ENCODE peak calls at places on chromosomes 6 and 20, in five cellular contexts. T is psoas muscle, U is ovary, N is lower lobe of right lung, D is NT2/D1. Z is an unnamed sample.

GRCh38 chr6:136191606-136192005 is 58.5 kb downstream of the MTFR2 start:
- DNase-seq in U (no peak), D (no peak), T (no peak), N (no peak), Z (no peak)

GRCh38 chr20:44809380-44810060 is 826 bp downstream of the RIMS4 start:
- DNase-seq in U (no peak), D (no peak), T (no peak), N (no peak), Z (no peak)

GRCh38 chr20:50260480-50261221 is 70.0 kb downstream of the CEBPB start:
- DNase-seq in U (no peak), T (no peak), D (no peak), N (peak; percentile 71), Z (no peak)

GRCh38 chr20:95215-95614 is 7.7 kb downstream of the DEFB125 start:
- DNase-seq in U (no peak), N (no peak), D (no peak), T (no peak), Z (no peak)

GRCh38 chr6:25601797-25602679 is 50.0 kb upstream of the SCGN start:
- DNase-seq in N (no peak), T (no peak), D (peak; percentile 8), U (no peak), Z (no peak)

GRCh38 chr20:20363449-20364015 is 4.4 kb upstream of the INSM1 start:
- DNase-seq in D (no peak), N (no peak), U (no peak), T (no peak), Z (no peak)

GRCh38 chr20:34547844-34548613 is 10.5 kb upstream of the MAP1LC3A start:
- DNase-seq in N (peak; percentile 36), D (no peak), U (no peak), T (no peak), Z (no peak)

GRCh38 chr20:34579191-34579661 is 20.7 kb downstream of the MAP1LC3A start:
- DNase-seq in N (no peak), T (peak; percentile 47), D (no peak), U (no peak), Z (no peak)

GRCh38 chr6:131948221-131948661 is 2.9 kb downstream of the CCN2 start:
- DNase-seq in N (no peak), T (no peak), U (no peak), D (no peak), Z (no peak)

GRCh38 chr6:101640131-101640530 is 246.6 kb downstream of the GRIK2 start:
- DNase-seq in D (no peak), T (no peak), N (no peak), U (no peak), Z (no peak)

GRCh38 chr6:137973201-137973600 is 106.1 kb downstream of the TNFAIP3 start:
- DNase-seq in D (no peak), T (no peak), N (no peak), U (no peak), Z (no peak)

GRCh38 chr6:31763617-31763940 is 1.1 kb downstream of the SAPCD1 start:
- DNase-seq in D (peak; percentile 77), T (no peak), U (no peak), N (no peak), Z (no peak)

GRCh38 chr20:50320910-50321796 is 130.5 kb downstream of the CEBPB start:
- DNase-seq in N (peak; percentile 93), U (peak; percentile 96), T (peak; percentile 91), D (peak; percentile 80), Z (peak; percentile 82)

GRCh38 chr20:6287471-6287870 is 164.6 kb upstream of the FERMT1 start:
- DNase-seq in D (no peak), N (no peak), T (no peak), U (no peak), Z (no peak)

GRCh38 chr6:42970859-42971612 is 7.9 kb downstream of the PEX6 start:
- DNase-seq in D (no peak), U (no peak), N (no peak), T (no peak), Z (no peak)

GRCh38 chr6:129908858-129909257 is 47.7 kb upstream of the TMEM244 start:
- DNase-seq in D (no peak), N (no peak), U (no peak), T (no peak), Z (no peak)

GRCh38 chr6:2714359-2714895 is 36.3 kb downstream of the MYLK4 start:
- DNase-seq in U (peak; percentile 23), N (no peak), T (no peak), D (no peak), Z (no peak)

GRCh38 chr6:7243188-7243942 is 69.6 kb downstream of the SSR1 start:
- DNase-seq in D (peak; percentile 39), U (no peak), T (no peak), N (peak; percentile 3), Z (no peak)

GRCh38 chr6:160895562-160895961 is 96.0 kb upstream of the MAP3K4 start:
- DNase-seq in T (no peak), N (no peak), D (no peak), U (no peak), Z (no peak)

GRCh38 chr6:54856137-54856536 is 9.6 kb downstream of the FAM83B start:
- DNase-seq in U (no peak), N (no peak), D (no peak), T (no peak), Z (no peak)

GRCh38 chr6:41039060-41039998 is at the start of gene UNC5CL:
- DNase-seq in D (no peak), U (no peak), N (peak; percentile 60), T (no peak), Z (no peak)

GRCh38 chr6:45657243-45657642 is 279.5 kb upstream of the SUPT3H start:
- DNase-seq in N (no peak), D (no peak), U (no peak), T (no peak), Z (no peak)

GRCh38 chr6:148322704-148323103 is 19.9 kb upstream of the SASH1 start:
- DNase-seq in N (no peak), U (no peak), T (no peak), D (no peak), Z (no peak)

GRCh38 chr6:28772480-28773381 is 151.1 kb downstream of the TRIM27 start:
- DNase-seq in U (no peak), D (no peak), T (no peak), N (no peak), Z (no peak)

GRCh38 chr20:45630366-45630765 is 718 bp downstream of the WFDC9 start:
- DNase-seq in N (no peak), U (no peak), T (no peak), D (no peak), Z (no peak)

GRCh38 chr20:59742351-59743095 is 138.2 kb downstream of the PHACTR3 start:
- DNase-seq in T (no peak), U (no peak), D (no peak), N (no peak), Z (no peak)

GRCh38 chr20:59743308-59743707 is 139.0 kb downstream of the PHACTR3 start:
- DNase-seq in U (no peak), N (no peak), T (no peak), D (no peak), Z (no peak)

GRCh38 chr20:59738851-59739250 is 134.5 kb downstream of the PHACTR3 start:
- DNase-seq in U (no peak), N (no peak), D (no peak), T (no peak), Z (no peak)

GRCh38 chr20:59741073-59741472 is 136.7 kb downstream of the PHACTR3 start:
- DNase-seq in T (no peak), D (no peak), U (no peak), N (no peak), Z (no peak)

DNA sequence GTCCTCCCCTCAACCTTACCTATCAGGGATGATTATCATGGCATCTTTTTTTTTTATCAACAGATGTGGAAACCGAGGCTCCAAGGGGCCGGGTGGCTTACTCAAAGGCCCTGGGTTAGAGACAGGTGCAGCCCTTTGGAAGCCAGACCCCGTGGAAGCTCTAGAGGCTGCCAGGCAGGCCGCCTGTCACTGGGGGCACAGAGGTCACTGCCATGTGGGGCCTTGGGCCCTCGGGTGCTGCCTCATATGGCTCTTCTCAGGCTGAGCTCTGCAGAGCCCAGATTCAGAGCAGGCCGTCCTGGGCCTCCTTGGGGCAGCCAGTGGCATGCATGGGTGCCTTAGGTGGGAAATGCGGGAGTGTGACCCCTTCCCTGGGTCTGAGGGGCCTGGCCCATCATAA is 136.3 kb downstream of the PHACTR3 start:
- DNase-seq in T (no peak), N (no peak), D (no peak), U (no peak), Z (no peak)
- H3K9me3 ChIP-seq in T (no peaks in the 10 kb centered on the region), N (no peaks in the 10 kb centered on the region), D (peaks cover 7% of the 10 kb centered on the region), U (no peaks in the 10 kb centered on the region), Z (no peaks in the 10 kb centered on the region)

GRCh38 chr6:38554700-38555413 is 84.9 kb downstream of the BTBD9 start:
- DNase-seq in D (no peak), T (no peak), N (no peak), U (no peak), Z (no peak)

GRCh38 chr6:38549795-38550194 is 89.9 kb downstream of the BTBD9 start:
- DNase-seq in T (no peak), U (no peak), D (no peak), N (no peak), Z (no peak)

GRCh38 chr6:38554014-38554413 is 85.7 kb downstream of the BTBD9 start:
- DNase-seq in U (no peak), N (no peak), T (no peak), D (no peak), Z (no peak)

GRCh38 chr6:38549180-38549579 is 90.5 kb downstream of the BTBD9 start:
- DNase-seq in U (no peak), N (no peak), T (no peak), D (no peak), Z (no peak)

GRCh38 chr6:38552136-38552535 is 87.6 kb downstream of the BTBD9 start:
- DNase-seq in U (no peak), T (no peak), N (no peak), D (no peak), Z (no peak)
- H3K4me1 ChIP-seq in U (no peaks in the 10 kb centered on the region), T (peaks cover 16% of the 10 kb centered on the region), N (no peaks in the 10 kb centered on the region), D (no peaks in the 10 kb centered on the region), Z (no peaks in the 10 kb centered on the region)

GRCh38 chr6:32974541-32975308 is 6.3 kb downstream of the BRD2 start:
- DNase-seq in U (peak; percentile 26), T (no peak), N (no peak), D (no peak), Z (no peak)
- H3K36me3 ChIP-seq in U (no peaks in the 10 kb centered on the region), T (peaks cover 76% of the 10 kb centered on the region), N (peaks cover 73% of the 10 kb centered on the region), D (peaks cover 82% of the 10 kb centered on the region), Z (peaks cover 56% of the 10 kb centered on the region)

GRCh38 chr6:169416249-169416648 is 162.6 kb upstream of the THBS2 start:
- DNase-seq in N (no peak), T (no peak), D (no peak), U (no peak), Z (no peak)

GRCh38 chr6:169421890-169422289 is 168.2 kb upstream of the THBS2 start:
- DNase-seq in T (no peak), N (no peak), U (no peak), D (no peak), Z (no peak)

GRCh38 chr6:169420912-169421543 is 167.4 kb upstream of the THBS2 start:
- DNase-seq in D (no peak), N (no peak), T (no peak), U (no peak), Z (no peak)

GRCh38 chr6:169415179-169415578 is 161.5 kb upstream of the THBS2 start:
- DNase-seq in T (no peak), D (no peak), U (no peak), N (no peak), Z (no peak)

DNA sequence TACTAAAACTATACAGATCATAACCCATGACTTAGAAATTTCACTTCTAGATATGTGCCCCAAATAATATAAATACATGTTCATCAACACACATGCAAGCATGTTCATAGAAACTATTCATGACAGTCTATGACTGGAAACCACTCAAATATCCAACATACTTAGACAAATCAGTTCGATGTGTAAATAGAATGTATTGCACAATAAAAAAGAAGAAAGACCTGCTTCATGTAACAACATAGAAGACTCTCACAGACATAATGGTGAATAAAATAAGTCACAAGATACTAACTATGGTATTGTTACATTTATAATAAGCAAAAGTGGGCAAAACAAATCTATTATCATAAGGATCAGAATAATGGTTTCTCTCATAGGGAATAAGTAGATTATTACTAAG is 163.5 kb upstream of the THBS2 start:
- DNase-seq in N (no peak), T (no peak), U (no peak), D (no peak), Z (no peak)
- H3K9me3 ChIP-seq in N (peaks cover 9% of the 10 kb centered on the region), T (peaks cover 15% of the 10 kb centered on the region), U (no peaks in the 10 kb centered on the region), D (peaks cover 23% of the 10 kb centered on the region), Z (peaks cover 22% of the 10 kb centered on the region)

Z was measured in spleen.